ENCODE peak calls at places on chromosomes 7 and 10, in eight cellular contexts. V, D, Z, Y, J, B, G and T are unnamed samples.
A peak's percentile ranks its signal among the peaks of the same experiment; 100 is the strongest.

GRCh38 chr7:22885824-22886255 is 63.2 kb upstream of the TOMM7 start:
- DNase-seq in V (no peak), D (no peak), Z (no peak), Y (peak; percentile 46), J (no peak), B (no peak), G (no peak), T (peak; percentile 11)

GRCh38 chr10:14543048-14543903 is 212.6 kb upstream of the FRMD4A start:
- DNase-seq in V (no peak), D (peak; percentile 56), Z (peak; percentile 20), Y (no peak), J (no peak), B (no peak), G (no peak), T (peak; percentile 54)

GRCh38 chr10:71344154-71344915 is 25.3 kb downstream of the SLC29A3 start:
- DNase-seq in V (no peak), D (no peak), Z (no peak), Y (no peak), J (peak; percentile 34), B (no peak), G (no peak), T (no peak)

GRCh38 chr10:860519-860918 is 71.0 kb downstream of the LARP4B start:
- DNase-seq in V (no peak), D (no peak), Z (no peak), Y (no peak), J (no peak), B (no peak), G (no peak), T (no peak)

GRCh38 chr10:46552526-46553237 is 3.8 kb downstream of the GPRIN2 start:
- DNase-seq in V (no peak), D (peak; percentile 11), Z (no peak), Y (no peak), J (no peak), B (no peak), G (no peak), T (peak; percentile 41)

GRCh38 chr10:97566338-97566986 is 6.1 kb upstream of the ANKRD2 start:
- DNase-seq in V (no peak), D (no peak), Z (no peak), Y (no peak), J (no peak), B (peak; percentile 81), G (no peak), T (no peak)

GRCh38 chr7:151349507-151349853 is 7.9 kb downstream of the NUB1 start:
- DNase-seq in V (no peak), D (peak; percentile 34), Z (no peak), Y (no peak), J (no peak), B (no peak), G (peak; percentile 20), T (no peak)

GRCh38 chr10:17578603-17579002 is 38.6 kb downstream of the HACD1 start:
- DNase-seq in V (no peak), D (no peak), Z (no peak), Y (no peak), J (no peak), B (no peak), G (no peak), T (no peak)

GRCh38 chr7:86939197-86939814 is 120.1 kb downstream of the ELAPOR2 start:
- DNase-seq in V (peak; percentile 83), D (peak; percentile 60), Z (peak; percentile 70), Y (no peak), J (peak; percentile 71), B (peak; percentile 51), G (peak; percentile 57), T (peak; percentile 6)

GRCh38 chr7:5615190-5616070 is 166.0 kb downstream of the RNF216 start:
- DNase-seq in V (no peak), D (no peak), Z (no peak), Y (no peak), J (no peak), B (no peak), G (no peak), T (no peak)
- H3K4me3 ChIP-seq in V (no peak overlapping the region), D (no peak overlapping the region), Z (no peak overlapping the region), Y (no peak overlapping the region), J (no peak overlapping the region), B (no peak overlapping the region), G (no peak overlapping the region), T (no peak overlapping the region)

GRCh38 chr10:132167976-132168375 is 18.8 kb upstream of the DPYSL4 start:
- DNase-seq in V (no peak), D (no peak), Z (no peak), Y (no peak), J (no peak), B (no peak), G (no peak), T (no peak)

GRCh38 chr10:132169766-132170560 is 16.8 kb upstream of the DPYSL4 start:
- DNase-seq in V (no peak), D (no peak), Z (no peak), Y (no peak), J (no peak), B (no peak), G (no peak), T (no peak)

GRCh38 chr10:132169031-132169765 is 17.6 kb upstream of the DPYSL4 start:
- DNase-seq in V (no peak), D (no peak), Z (no peak), Y (no peak), J (no peak), B (no peak), G (no peak), T (no peak)

GRCh38 chr10:132167041-132167674 is 19.6 kb upstream of the DPYSL4 start:
- DNase-seq in V (no peak), D (no peak), Z (no peak), Y (no peak), J (no peak), B (no peak), G (no peak), T (no peak)

DNA sequence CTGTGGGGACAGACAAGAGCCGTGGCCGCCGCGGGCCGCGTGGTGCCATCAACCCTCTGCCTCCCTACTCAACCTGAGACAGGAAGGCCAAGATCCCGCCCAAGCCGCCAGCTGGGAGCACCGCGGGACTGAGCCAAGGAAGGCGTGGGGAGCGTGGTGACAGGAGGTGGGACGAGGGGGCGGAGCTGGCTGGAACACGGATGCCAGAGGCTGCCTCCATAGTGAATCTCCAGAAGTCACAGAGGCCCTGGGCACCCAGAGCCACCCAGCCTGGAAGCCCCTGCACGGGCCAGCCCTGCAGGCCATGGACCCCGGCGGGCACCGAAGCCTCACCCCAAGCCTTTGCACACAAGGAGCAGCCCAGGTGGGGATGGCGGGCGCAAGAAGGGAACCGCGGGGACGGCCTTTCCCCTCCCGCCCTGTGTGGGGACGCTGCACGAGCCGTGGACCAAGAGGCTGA is 18.1 kb upstream of the DPYSL4 start:
- DNase-seq in V (no peak), D (no peak), Z (no peak), Y (no peak), J (no peak), B (no peak), G (no peak), T (no peak)
- H3K4me1 ChIP-seq in V (no peaks in the 10 kb centered on the region), D (no peaks in the 10 kb centered on the region), Z (no peaks in the 10 kb centered on the region), Y (no peaks in the 10 kb centered on the region), J (no peaks in the 10 kb centered on the region), B (no peaks in the 10 kb centered on the region), G (no peaks in the 10 kb centered on the region), T (no peaks in the 10 kb centered on the region)

GRCh38 chr10:99531026-99531695 is 1.6 kb upstream of the NKX2-3 start:
- DNase-seq in V (no peak), D (no peak), Z (no peak), Y (no peak), J (peak; percentile 69), B (no peak), G (no peak), T (no peak)
- H3K27me3 ChIP-seq in V (peaks cover 96% of the 10 kb centered on the region), D (peaks cover 100% of the 10 kb centered on the region), Z (peaks cover 98% of the 10 kb centered on the region), Y (peaks cover 5% of the 10 kb centered on the region), J (peaks cover 100% of the 10 kb centered on the region), B (peaks cover 19% of the 10 kb centered on the region), G (peaks cover 64% of the 10 kb centered on the region), T (peaks cover 57% of the 10 kb centered on the region)

DNA sequence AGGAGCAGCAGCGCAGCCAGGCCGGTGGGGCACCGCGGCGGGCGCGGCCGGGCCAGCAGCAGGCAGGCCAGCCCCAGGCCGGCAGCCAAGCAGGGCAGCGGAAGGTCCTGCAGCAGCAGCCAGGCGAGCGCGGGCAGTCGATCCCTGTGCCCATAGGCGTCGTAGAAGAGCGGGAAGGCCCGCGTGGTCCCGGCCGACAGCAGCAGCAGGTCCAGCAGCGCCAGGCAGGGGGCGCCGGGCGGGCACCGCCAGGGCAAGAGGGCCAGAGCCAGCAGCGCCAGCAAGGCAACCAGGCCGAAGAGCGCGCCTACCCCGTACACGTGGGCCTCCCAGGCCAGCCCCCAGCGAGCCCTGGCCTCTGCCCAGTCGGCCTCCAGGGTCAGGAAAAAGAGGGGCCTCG is 8.4 kb upstream of the RBM28 start:
- DNase-seq in V (peak; percentile 38), D (peak; percentile 55), Z (peak; percentile 55), Y (peak; percentile 46), J (peak; percentile 81), B (no peak), G (peak; percentile 67), T (peak; percentile 49)
- H3K4me3 ChIP-seq in V (no peak overlapping the region), D (no peak overlapping the region), Z (no peak overlapping the region), Y (no peak overlapping the region), J (no peak overlapping the region), B (no peak overlapping the region), G (no peak overlapping the region), T (no peak overlapping the region)

GRCh38 chr10:86347856-86348255 is 18.7 kb downstream of the GRID1 start:
- DNase-seq in V (no peak), D (no peak), Z (no peak), Y (no peak), J (no peak), B (no peak), G (no peak), T (no peak)

GRCh38 chr10:86345296-86346168 is 21.1 kb downstream of the GRID1 start:
- DNase-seq in V (peak; percentile 11), D (no peak), Z (peak; percentile 17), Y (no peak), J (peak; percentile 50), B (peak; percentile 62), G (peak; percentile 12), T (no peak)

GRCh38 chr10:86346169-86346793 is 20.3 kb downstream of the GRID1 start:
- DNase-seq in V (no peak), D (no peak), Z (no peak), Y (no peak), J (peak; percentile 78), B (no peak), G (peak; percentile 3), T (peak; percentile 22)

GRCh38 chr10:86348321-86349210 is 18.0 kb downstream of the GRID1 start:
- DNase-seq in V (peak; percentile 50), D (no peak), Z (no peak), Y (no peak), J (peak; percentile 47), B (no peak), G (no peak), T (no peak)

GRCh38 chr10:86346794-86347665 is 19.6 kb downstream of the GRID1 start:
- DNase-seq in V (no peak), D (no peak), Z (no peak), Y (no peak), J (peak; percentile 21), B (no peak), G (peak; percentile 7), T (no peak)
- H3K4me1 ChIP-seq in V (no peaks in the 10 kb centered on the region), D (no peaks in the 10 kb centered on the region), Z (no peaks in the 10 kb centered on the region), Y (no peaks in the 10 kb centered on the region), J (peaks cover 19% of the 10 kb centered on the region), B (peaks cover 12% of the 10 kb centered on the region), G (no peaks in the 10 kb centered on the region), T (no peaks in the 10 kb centered on the region)